ENCODE peak calls at places on chromosome 3, in four cellular contexts. C, G, Y and P are unnamed samples.

GRCh38 chr3:74089854-74090253 is 465.1 kb upstream of the PDZRN3 start:
- DNase-seq in Y (no peak), G (no peak), C (no peak), P (peak)

GRCh38 chr3:148254402-148254801 is 443.3 kb upstream of the AGTR1 start:
- DNase-seq in G (no peak), Y (no peak), C (no peak), P (no peak)

GRCh38 chr3:79380581-79380980 is 387.2 kb downstream of the ROBO1 start:
- DNase-seq in G (no peak), C (no peak), Y (no peak), P (peak)

GRCh38 chr3:59772416-59773408 is 722.9 kb upstream of the CFAP20DC start:
- DNase-seq in C (no peak), Y (no peak), G (no peak), P (no peak)

GRCh38 chr3:52798978-52799476 is 4.4 kb downstream of the ITIH3 start:
- DNase-seq in C (no peak), Y (peak), G (no peak), P (peak)

GRCh38 chr3:24951186-24951585 is 456.5 kb upstream of the THRB start:
- DNase-seq in G (no peak), C (no peak), Y (no peak), P (no peak)

GRCh38 chr3:11498646-11499045 is 145.1 kb downstream of the VGLL4 start:
- DNase-seq in Y (peak), C (peak), G (peak), P (peak)

GRCh38 chr3:3179407-3180094 is at the start of gene CRBN:
- DNase-seq in G (peak), Y (peak), C (peak), P (peak)

GRCh38 chr3:156291269-156292123 is 171.1 kb downstream of the KCNAB1 start:
- DNase-seq in C (no peak), Y (no peak), G (no peak), P (peak)

GRCh38 chr3:46091971-46092703 is 64.9 kb upstream of the XCR1 start:
- DNase-seq in C (no peak), G (no peak), Y (no peak), P (no peak)

GRCh38 chr3:55484741-55485207 is 2.3 kb downstream of the WNT5A start:
- DNase-seq in C (no peak), G (no peak), Y (no peak), P (no peak)

GRCh38 chr3:141830508-141830907 is 45.9 kb upstream of the ATP1B3 start:
- DNase-seq in Y (no peak), G (no peak), C (no peak), P (no peak)

GRCh38 chr3:107916166-107916565 is 174.7 kb downstream of the CD47 start:
- DNase-seq in G (no peak), Y (no peak), C (no peak), P (no peak)

GRCh38 chr3:179421500-179421899 is 29.8 kb downstream of the GNB4 start:
- DNase-seq in C (peak), G (peak), Y (no peak), P (peak)